ENCODE peak calls at places on chromosome 19, in ten cellular contexts. Q, V, T, L, G, O, Y, K, D and I are unnamed samples.

GRCh38 chr19:34145741-34146202 is 26.5 kb upstream of the LSM14A start:
- DNase-seq in Q (peak), V (peak), T (peak), L (peak), G (peak), O (peak), Y (peak), K (peak), D (peak), I (no peak)

GRCh38 chr19:46624958-46625661 is at the start of gene PTGIR:
- DNase-seq in Q (peak), V (no peak), T (peak), L (peak), G (peak), O (peak), Y (peak), K (no peak), D (peak), I (no peak)

GRCh38 chr19:41323430-41324125 is 13.6 kb downstream of the CCDC97 start:
- DNase-seq in Q (peak), V (no peak), T (peak), L (peak), G (peak), O (peak), Y (peak), K (no peak), D (peak), I (peak)

GRCh38 chr19:53463263-53463662 is 4.3 kb upstream of the ZNF813 start:
- DNase-seq in Q (no peak), V (no peak), T (peak), L (peak), G (peak), O (peak), Y (no peak), K (peak), D (peak), I (no peak)

GRCh38 chr19:9065457-9066014 is 21.3 kb upstream of the OR1M1 start:
- DNase-seq in Q (no peak), V (no peak), T (no peak), L (no peak), G (no peak), O (peak), Y (no peak), K (peak), D (no peak), I (no peak)

GRCh38 chr19:49438261-49438660 is 3.1 kb downstream of the SLC17A7 start:
- DNase-seq in Q (no peak), V (no peak), T (no peak), L (no peak), G (no peak), O (no peak), Y (no peak), K (no peak), D (no peak), I (no peak)

GRCh38 chr19:46818812-46819211 is 30.4 kb upstream of the SLC1A5 start:
- DNase-seq in Q (no peak), V (no peak), T (no peak), L (no peak), G (peak), O (peak), Y (no peak), K (peak), D (peak), I (no peak)

GRCh38 chr19:47707135-47707925 is 5.9 kb upstream of the EHD2 start:
- DNase-seq in Q (peak), V (peak), T (peak), L (peak), G (peak), O (peak), Y (peak), K (peak), D (peak), I (no peak)

GRCh38 chr19:7225741-7226140 is 68.5 kb downstream of the INSR start:
- DNase-seq in Q (no peak), V (no peak), T (no peak), L (no peak), G (no peak), O (no peak), Y (no peak), K (no peak), D (no peak), I (no peak)

GRCh38 chr19:57606931-57607330 is 7.1 kb upstream of the ZNF134 start:
- DNase-seq in Q (no peak), V (no peak), T (no peak), L (no peak), G (no peak), O (no peak), Y (no peak), K (no peak), D (no peak), I (no peak)

GRCh38 chr19:33419763-33420080 is 46.2 kb downstream of the CEBPG start:
- DNase-seq in Q (no peak), V (no peak), T (no peak), L (no peak), G (no peak), O (peak), Y (no peak), K (peak), D (no peak), I (no peak)

GRCh38 chr19:55681131-55682087 is 6.4 kb downstream of the EPN1 start:
- DNase-seq in Q (no peak), V (no peak), T (no peak), L (no peak), G (peak), O (no peak), Y (no peak), K (no peak), D (peak), I (no peak)

GRCh38 chr19:3508771-3509535 is 2.8 kb downstream of the FZR1 start:
- DNase-seq in Q (no peak), V (no peak), T (no peak), L (no peak), G (peak), O (no peak), Y (no peak), K (no peak), D (no peak), I (no peak)

GRCh38 chr19:7265963-7266362 is 28.3 kb downstream of the INSR start:
- DNase-seq in Q (no peak), V (no peak), T (peak), L (no peak), G (no peak), O (no peak), Y (peak), K (no peak), D (no peak), I (no peak)

GRCh38 chr19:43534811-43535761 is 2.1 kb downstream of the ZNF575 start:
- DNase-seq in Q (no peak), V (no peak), T (peak), L (peak), G (peak), O (peak), Y (no peak), K (peak), D (peak), I (no peak)

GRCh38 chr19:406121-406711 is 2.7 kb downstream of the C2CD4C start:
- DNase-seq in Q (no peak), V (no peak), T (no peak), L (no peak), G (no peak), O (no peak), Y (no peak), K (no peak), D (no peak), I (no peak)

GRCh38 chr19:7808108-7808507 is 21.9 kb upstream of the EVI5L start:
- DNase-seq in Q (no peak), V (no peak), T (no peak), L (no peak), G (no peak), O (peak), Y (no peak), K (no peak), D (no peak), I (no peak)

GRCh38 chr19:53961523-53962345 is 1.0 kb upstream of the CACNG8 start:
- DNase-seq in Q (no peak), V (no peak), T (no peak), L (no peak), G (peak), O (peak), Y (no peak), K (no peak), D (peak), I (no peak)

GRCh38 chr19:47032171-47032811 is 12.7 kb downstream of the NPAS1 start:
- DNase-seq in Q (no peak), V (peak), T (peak), L (no peak), G (no peak), O (peak), Y (no peak), K (peak), D (no peak), I (no peak)

GRCh38 chr19:15643387-15643786 is 2.7 kb downstream of the CYP4F3 start:
- DNase-seq in Q (no peak), V (no peak), T (no peak), L (no peak), G (no peak), O (no peak), Y (no peak), K (no peak), D (no peak), I (no peak)

GRCh38 chr19:50432658-50433057 is at the start of gene MYBPC2:
- DNase-seq in Q (no peak), V (no peak), T (no peak), L (no peak), G (no peak), O (peak), Y (no peak), K (no peak), D (no peak), I (no peak)

GRCh38 chr19:13152854-13153626 is 2.8 kb downstream of the IER2 start:
- DNase-seq in Q (peak), V (peak), T (peak), L (peak), G (peak), O (peak), Y (peak), K (peak), D (peak), I (peak)

GRCh38 chr19:7417671-7418324 is 69.1 kb downstream of the ARHGEF18 start:
- DNase-seq in Q (no peak), V (no peak), T (no peak), L (no peak), G (peak), O (peak), Y (no peak), K (no peak), D (no peak), I (no peak)

GRCh38 chr19:17075860-17076538 is 422 bp downstream of the MYO9B start:
- DNase-seq in Q (no peak), V (peak), T (peak), L (peak), G (peak), O (peak), Y (peak), K (no peak), D (no peak), I (no peak)

GRCh38 chr19:49155005-49155826 is at the start of gene HRC:
- DNase-seq in Q (no peak), V (no peak), T (no peak), L (peak), G (no peak), O (peak), Y (no peak), K (no peak), D (no peak), I (no peak)

GRCh38 chr19:46902402-46902766 is 41.6 kb downstream of the ARHGAP35 start:
- DNase-seq in Q (no peak), V (no peak), T (no peak), L (no peak), G (peak), O (peak), Y (peak), K (no peak), D (no peak), I (peak)

GRCh38 chr19:49544154-49544553 is 16.4 kb downstream of the RCN3 start:
- DNase-seq in Q (no peak), V (no peak), T (no peak), L (no peak), G (no peak), O (no peak), Y (no peak), K (no peak), D (no peak), I (no peak)

GRCh38 chr19:517721-518136 is 10.4 kb downstream of the TPGS1 start:
- DNase-seq in Q (no peak), V (no peak), T (no peak), L (no peak), G (no peak), O (no peak), Y (no peak), K (no peak), D (no peak), I (no peak)

DNA sequence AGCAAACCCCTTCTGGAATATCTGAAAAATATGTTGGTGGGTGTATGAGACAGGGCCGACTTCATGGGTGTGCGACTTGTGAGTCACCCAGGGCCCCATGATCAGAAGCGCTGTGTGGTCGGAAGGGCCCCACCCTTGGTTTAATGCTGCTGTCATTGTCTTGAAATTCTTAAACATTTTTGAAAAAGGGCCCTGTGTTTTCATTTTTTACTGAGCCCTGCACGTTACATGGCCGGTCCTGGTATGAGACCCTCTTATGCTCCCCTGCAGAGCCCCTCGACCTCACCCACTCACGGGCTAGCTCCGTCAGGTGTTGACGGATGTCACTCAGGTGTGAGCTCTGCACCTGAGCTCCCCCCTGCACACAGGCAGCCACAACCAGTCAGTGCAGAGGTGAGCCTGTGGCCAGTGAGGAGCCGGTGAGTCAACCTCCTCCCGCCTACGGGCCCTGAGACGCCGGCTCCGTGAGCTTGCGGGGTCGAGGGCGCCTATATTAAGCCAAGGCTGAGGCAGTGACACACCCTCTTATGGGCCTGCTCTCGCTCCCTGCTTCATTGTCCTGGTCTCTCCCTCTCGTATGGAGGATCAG is 27.7 kb downstream of the GADD45B start:
- DNase-seq in Q (peak), V (peak), T (no peak), L (no peak), G (peak), O (no peak), Y (peak), K (no peak), D (peak), I (peak)
- TF ChIP-seq CTCF in Q (no peak), V (no peak), T (no peak), L (no peak), G (no peak), O (no peak), Y (no peak), K (no peak), D (no peak), I (no peak)

GRCh38 chr19:5541456-5541855 is 26.3 kb downstream of the TINCR start:
- DNase-seq in Q (no peak), V (no peak), T (no peak), L (no peak), G (no peak), O (no peak), Y (no peak), K (no peak), D (peak), I (no peak)
- TF ChIP-seq CTCF in Q (no peak), V (no peak), T (no peak), L (no peak), G (no peak), O (no peak), Y (no peak), K (no peak), D (no peak), I (no peak)

GRCh38 chr19:37012093-37012745 is 66.0 kb upstream of the ZNF420 start:
- DNase-seq in Q (no peak), V (no peak), T (no peak), L (no peak), G (no peak), O (no peak), Y (no peak), K (no peak), D (no peak), I (no peak)

GRCh38 chr19:37009871-37010270 is 68.4 kb upstream of the ZNF420 start:
- DNase-seq in Q (no peak), V (no peak), T (no peak), L (no peak), G (no peak), O (no peak), Y (no peak), K (no peak), D (no peak), I (no peak)

DNA sequence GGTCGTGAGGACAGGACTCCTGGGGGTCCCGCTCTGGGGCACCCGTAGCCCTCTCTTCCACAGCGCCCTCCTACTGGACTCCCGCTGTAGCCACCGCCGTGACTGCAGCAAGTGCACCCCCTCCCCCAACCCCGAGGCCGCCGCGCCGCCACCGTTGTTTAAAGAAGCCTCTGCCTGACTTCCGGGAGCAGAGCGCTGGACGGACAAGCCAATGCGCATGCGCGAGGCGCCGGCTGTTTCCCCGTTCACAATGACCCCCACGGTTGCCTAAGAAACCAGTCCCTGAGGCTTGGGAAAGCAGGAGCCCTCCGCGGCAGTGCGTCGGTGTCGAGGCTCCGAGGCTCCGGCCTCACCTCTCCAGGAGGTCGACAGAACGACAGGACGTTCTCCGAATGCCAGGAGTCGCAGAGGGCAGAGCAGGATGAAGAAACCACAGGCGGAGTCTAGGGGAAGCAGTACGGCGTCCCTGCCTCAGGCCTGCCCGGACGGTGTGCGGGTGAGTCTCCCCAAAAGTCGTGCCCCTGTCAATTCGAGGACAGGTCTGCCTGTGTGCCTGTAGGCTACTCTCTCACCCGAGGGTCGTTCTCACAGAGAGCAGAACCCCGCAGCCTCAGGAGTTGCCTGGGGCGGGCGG is 70.5 kb upstream of the ZNF420 start:
- DNase-seq in Q (peak), V (peak), T (peak), L (peak), G (peak), O (peak), Y (no peak), K (no peak), D (no peak), I (peak)
- TF ChIP-seq CTCF in Q (no peak), V (no peak), T (no peak), L (no peak), G (no peak), O (no peak), Y (no peak), K (no peak), D (no peak), I (no peak)

GRCh38 chr19:1774999-1775772 is 21.9 kb downstream of the ONECUT3 start:
- DNase-seq in Q (no peak), V (no peak), T (no peak), L (no peak), G (no peak), O (peak), Y (no peak), K (peak), D (no peak), I (no peak)
- TF ChIP-seq CTCF in Q (peak), V (no peak), T (peak), L (peak), G (peak), O (peak), Y (no peak), K (peak), D (peak), I (peak)

GRCh38 chr19:28560786-28561185 is 652.2 kb downstream of the UQCRFS1 start:
- DNase-seq in Q (no peak), V (no peak), T (no peak), L (no peak), G (no peak), O (peak), Y (no peak), K (no peak), D (no peak), I (no peak)
- TF ChIP-seq CTCF in Q (no peak), V (no peak), T (no peak), L (no peak), G (no peak), O (peak), Y (no peak), K (no peak), D (no peak), I (no peak)

GRCh38 chr19:11025445-11025844 is 63.8 kb upstream of the LDLR start:
- DNase-seq in Q (no peak), V (no peak), T (no peak), L (no peak), G (no peak), O (no peak), Y (no peak), K (no peak), D (no peak), I (no peak)

GRCh38 chr19:11025997-11026396 is 63.3 kb upstream of the LDLR start:
- DNase-seq in Q (no peak), V (no peak), T (no peak), L (no peak), G (no peak), O (no peak), Y (no peak), K (no peak), D (no peak), I (no peak)

GRCh38 chr19:11025006-11025405 is 64.2 kb downstream of the SMARCA4 start:
- DNase-seq in Q (no peak), V (no peak), T (no peak), L (no peak), G (no peak), O (no peak), Y (no peak), K (no peak), D (no peak), I (no peak)

GRCh38 chr19:11028146-11028545 is 61.1 kb upstream of the LDLR start:
- DNase-seq in Q (no peak), V (no peak), T (no peak), L (no peak), G (no peak), O (no peak), Y (no peak), K (no peak), D (no peak), I (no peak)

GRCh38 chr19:11027381-11027780 is 61.9 kb upstream of the LDLR start:
- DNase-seq in Q (no peak), V (no peak), T (no peak), L (no peak), G (no peak), O (no peak), Y (no peak), K (no peak), D (no peak), I (no peak)
- TF ChIP-seq CTCF in Q (no peak), V (no peak), T (no peak), L (no peak), G (no peak), O (no peak), Y (no peak), K (no peak), D (no peak), I (no peak)

DNA sequence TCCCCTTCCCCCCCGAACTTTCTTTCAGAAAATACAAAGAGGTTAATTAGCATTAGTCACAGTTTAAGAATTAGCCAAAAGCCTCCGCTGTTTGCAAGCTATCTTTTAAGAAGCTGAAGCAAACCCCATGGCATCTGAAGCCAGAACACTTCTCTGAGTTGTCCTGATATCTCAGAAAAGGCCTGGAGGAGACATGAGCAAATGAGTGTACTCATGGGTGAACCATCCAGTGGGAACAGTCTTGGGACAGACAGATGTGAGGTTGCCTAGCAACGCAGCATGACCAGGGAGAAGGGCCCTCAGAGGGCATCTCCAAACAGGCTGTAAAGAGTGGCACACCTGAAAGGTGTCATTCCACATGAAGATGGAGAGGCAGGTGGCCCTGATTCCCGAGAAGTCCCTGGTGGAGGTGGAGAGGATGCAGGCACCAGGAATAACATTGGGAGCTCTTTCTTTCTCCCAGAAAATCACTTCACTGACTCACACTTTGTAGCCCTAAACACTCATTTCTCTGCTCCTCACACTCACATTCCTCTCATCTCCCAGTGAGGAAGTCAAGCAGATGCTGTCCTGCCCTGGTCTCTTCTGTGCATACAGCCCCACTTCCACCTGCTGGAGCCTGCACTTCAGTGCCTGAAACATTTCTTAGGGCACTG is 87.0 kb upstream of the TSHZ3 start:
- DNase-seq in Q (no peak), V (no peak), T (no peak), L (no peak), G (peak), O (no peak), Y (no peak), K (no peak), D (peak), I (no peak)
- TF ChIP-seq CTCF in Q (no peak), V (no peak), T (no peak), L (no peak), G (no peak), O (no peak), Y (no peak), K (no peak), D (no peak), I (no peak)